ENCODE peak calls at places on chromosome 4, in four cellular contexts. S is A549, N is sigmoid colon, M is transverse colon. O is an unnamed sample.

GRCh38 chr4:170248029-170248428 is 158.3 kb upstream of the AADAT start:
- DNase-seq in S (no peak), N (no peak), M (no peak), O (no peak)

GRCh38 chr4:127856485-127857447 is 23.9 kb upstream of the PLK4 start:
- DNase-seq in S (no peak), N (no peak), M (no peak), O (no peak)

GRCh38 chr4:67459164-67459563 is 86.1 kb downstream of the CENPC start:
- DNase-seq in S (no peak), N (no peak), M (no peak), O (no peak)

GRCh38 chr4:113455081-113455480 is 306.5 kb downstream of the CAMK2D start:
- DNase-seq in S (no peak), N (no peak), M (no peak), O (no peak)

GRCh38 chr4:6730603-6731300 is 14.8 kb downstream of the BLOC1S4 start:
- DNase-seq in S (no peak), N (no peak), M (no peak), O (no peak)

GRCh38 chr4:825063-825968 is 613 bp downstream of the CPLX1 start:
- DNase-seq in S (no peak), N (peak; percentile 53), M (peak; percentile 9), O (no peak)

GRCh38 chr4:48898733-48899431 is 7.7 kb downstream of the OCIAD2 start:
- DNase-seq in S (no peak), N (no peak), M (no peak), O (no peak)

GRCh38 chr4:69490271-69490670 is 5.4 kb downstream of the UGT2B4 start:
- DNase-seq in S (no peak), N (no peak), M (no peak), O (no peak)

GRCh38 chr4:76090241-76090691 is 15.8 kb downstream of the ART3 start:
- DNase-seq in S (no peak), N (no peak), M (no peak), O (no peak)

GRCh38 chr4:128686032-128686465 is 123.5 kb upstream of the JADE1 start:
- DNase-seq in S (no peak), N (no peak), M (no peak), O (no peak)

GRCh38 chr4:138843611-138844010 is 172.0 kb upstream of the NOCT start:
- DNase-seq in S (no peak), N (no peak), M (no peak), O (no peak)

GRCh38 chr4:124121511-124121934 is 591.0 kb downstream of the ANKRD50 start:
- DNase-seq in S (peak; percentile 22), N (no peak), M (no peak), O (no peak)

GRCh38 chr4:125433453-125433852 is 118.7 kb downstream of the FAT4 start:
- DNase-seq in S (no peak), N (no peak), M (no peak), O (no peak)

GRCh38 chr4:87046111-87046510 is 111.3 kb downstream of the AFF1 start:
- DNase-seq in S (no peak), N (no peak), M (no peak), O (no peak)

GRCh38 chr4:3250956-3251690 is 2.2 kb downstream of the MSANTD1 start:
- DNase-seq in S (no peak), N (peak; percentile 46), M (no peak), O (no peak)
- TF ChIP-seq EP300 in S (no peak), N (no peak), M (no peak), O (no peak)

GRCh38 chr4:78659665-78660064 is 108.1 kb downstream of the ANXA3 start:
- DNase-seq in S (no peak), N (no peak), M (no peak), O (no peak)

GRCh38 chr4:78656968-78657445 is 105.4 kb downstream of the ANXA3 start:
- DNase-seq in S (no peak), N (no peak), M (no peak), O (no peak)

GRCh38 chr4:78660559-78660958 is 109.0 kb downstream of the ANXA3 start:
- DNase-seq in S (no peak), N (no peak), M (no peak), O (no peak)

GRCh38 chr4:78661086-78661690 is 109.6 kb downstream of the ANXA3 start:
- DNase-seq in S (no peak), N (no peak), M (no peak), O (no peak)

GRCh38 chr4:78659264-78659663 is 107.7 kb downstream of the ANXA3 start:
- DNase-seq in S (no peak), N (no peak), M (no peak), O (no peak)
- H3K4me1 ChIP-seq in S (peaks cover 31% of the 10 kb centered on the region), N (no peaks in the 10 kb centered on the region), M (peaks cover 31% of the 10 kb centered on the region), O (peaks cover 4% of the 10 kb centered on the region)

DNA sequence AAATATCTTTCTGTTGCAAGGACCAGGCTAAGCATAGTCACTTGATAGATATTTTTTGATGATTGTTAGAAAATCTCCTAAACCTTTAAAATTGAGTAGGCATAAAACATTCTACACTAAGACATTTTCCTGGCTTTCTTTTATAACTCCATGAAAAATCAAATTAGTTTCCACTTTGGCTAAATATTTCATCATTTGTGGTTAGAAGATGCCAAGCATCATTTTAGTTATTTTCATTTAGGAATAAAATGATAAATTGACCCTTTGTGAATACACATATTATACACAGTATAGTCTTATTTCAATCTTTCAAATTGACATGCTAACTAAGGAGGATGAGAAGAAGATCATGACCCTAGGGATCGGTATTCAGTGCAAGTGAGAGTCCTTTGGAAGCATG is 136.6 kb upstream of the OTUD4 start:
- DNase-seq in S (no peak), N (no peak), M (no peak), O (no peak)
- TF ChIP-seq EP300 in S (no peak), N (no peak), M (no peak), O (no peak)

GRCh38 chr4:155602351-155603140 is 64.1 kb upstream of the GUCY1A1 start:
- DNase-seq in S (no peak), N (no peak), M (no peak), O (no peak)

GRCh38 chr4:155608231-155608885 is 58.3 kb upstream of the GUCY1A1 start:
- DNase-seq in S (no peak), N (no peak), M (no peak), O (no peak)

GRCh38 chr4:155609455-155610059 is 57.1 kb upstream of the GUCY1A1 start:
- DNase-seq in S (no peak), N (no peak), M (no peak), O (no peak)

GRCh38 chr4:155603360-155603891 is 63.2 kb upstream of the GUCY1A1 start:
- DNase-seq in S (no peak), N (no peak), M (no peak), O (no peak)

DNA sequence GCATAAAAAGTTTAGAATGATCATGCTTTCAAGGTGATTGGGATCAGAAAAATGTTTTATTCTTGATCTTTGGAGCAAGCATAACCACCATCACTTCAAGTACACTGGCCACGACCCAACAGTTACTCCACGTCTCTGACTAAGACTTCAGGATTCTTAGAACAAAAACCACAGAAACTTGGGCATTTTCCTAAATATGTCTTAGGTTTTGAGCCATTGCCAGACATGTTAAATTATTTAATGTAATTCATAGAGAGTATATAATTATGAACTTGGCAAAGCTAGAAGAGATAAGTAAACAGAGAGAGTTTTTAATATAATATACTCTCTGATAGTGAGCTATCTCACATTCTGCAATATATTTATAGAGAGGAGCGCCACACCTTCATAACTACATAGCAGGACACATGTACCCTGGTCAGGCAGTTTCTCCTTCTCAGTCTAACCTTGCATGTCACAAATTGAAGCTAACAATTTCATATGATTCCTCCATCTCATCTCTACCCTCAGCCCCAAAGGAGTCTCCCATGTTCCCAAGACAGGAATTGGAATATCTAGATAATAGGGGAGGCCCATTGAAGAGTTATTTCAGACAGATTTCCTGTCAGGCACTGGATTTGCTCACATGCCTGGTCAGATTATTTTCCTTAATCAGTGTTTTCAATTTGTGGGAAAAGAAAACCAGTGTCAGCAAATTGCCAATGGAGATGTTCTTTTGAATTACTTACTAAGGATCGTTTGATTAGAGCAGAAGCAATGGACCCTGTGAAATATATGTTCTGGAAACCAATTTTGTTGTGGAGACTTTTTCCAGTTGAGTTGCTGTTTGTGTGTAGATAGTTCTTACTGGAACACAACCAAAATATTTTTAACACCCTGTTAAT is 61.7 kb upstream of the GUCY1A1 start:
- DNase-seq in S (no peak), N (peak; percentile 84), M (peak; percentile 24), O (peak; percentile 27)
- H3K4me1 ChIP-seq in S (no peaks in the 10 kb centered on the region), N (peaks cover 19% of the 10 kb centered on the region), M (no peaks in the 10 kb centered on the region), O (no peaks in the 10 kb centered on the region)

GRCh38 chr4:74447636-74448233 is 2.8 kb downstream of the AREG start:
- DNase-seq in S (no peak), N (no peak), M (no peak), O (no peak)
- TF ChIP-seq EP300 in S (no peak), N (no peak), M (no peak), O (no peak)

GRCh38 chr4:77818667-77819408 is at the start of gene CNOT6L:
- DNase-seq in S (peak; percentile 66), N (peak; percentile 87), M (peak; percentile 78), O (peak; percentile 79)

GRCh38 chr4:77819409-77819835 is 254 bp upstream of the CNOT6L start:
- DNase-seq in S (no peak), N (no peak), M (no peak), O (no peak)

GRCh38 chr4:77815651-77816050 is 3.5 kb downstream of the CNOT6L start:
- DNase-seq in S (no peak), N (no peak), M (no peak), O (no peak)

GRCh38 chr4:77818077-77818666 is 996 bp downstream of the CNOT6L start:
- DNase-seq in S (peak; percentile 83), N (peak; percentile 88), M (peak; percentile 82), O (peak; percentile 76)

DNA sequence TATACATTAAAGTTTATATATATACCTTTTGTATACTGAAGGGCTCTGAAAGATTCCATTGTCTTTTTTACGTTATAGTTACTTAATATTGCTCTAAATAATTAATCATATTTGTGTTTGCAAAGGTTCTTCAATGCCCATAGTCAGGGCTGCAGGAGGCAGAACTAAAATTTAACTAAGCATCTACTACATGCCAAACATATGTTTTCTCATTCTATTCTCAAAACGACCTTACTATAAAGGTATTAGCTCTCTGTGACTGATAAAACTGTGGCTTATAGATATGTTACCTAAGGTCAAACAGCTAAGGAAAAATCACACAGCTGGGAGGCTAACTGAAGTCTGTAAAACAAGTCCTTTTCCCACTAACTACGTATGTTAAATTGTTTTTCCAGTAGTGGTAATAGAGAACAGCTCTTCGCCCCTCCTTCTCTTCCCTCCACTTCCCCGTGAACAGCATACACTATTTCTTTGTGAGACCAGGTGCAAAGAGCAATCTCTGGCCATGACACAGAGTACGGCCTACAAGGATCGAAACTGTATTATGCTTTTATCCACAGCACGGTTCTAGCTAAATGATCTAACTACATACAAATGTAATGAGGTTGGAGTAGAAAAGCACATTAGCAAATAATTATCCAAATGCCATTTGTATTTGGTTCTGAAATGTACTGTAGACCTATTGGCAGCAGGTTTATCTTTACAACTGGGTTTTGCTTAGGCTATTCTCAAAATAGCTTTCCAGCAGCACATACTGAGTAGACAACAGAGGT is 1.7 kb downstream of the CNOT6L start:
- DNase-seq in S (no peak), N (no peak), M (peak; percentile 38), O (no peak)
- H3K4me1 ChIP-seq in S (peaks cover 16% of the 10 kb centered on the region), N (peaks cover 31% of the 10 kb centered on the region), M (peaks cover 59% of the 10 kb centered on the region), O (peaks cover 30% of the 10 kb centered on the region)

O was measured in stomach.